ENCODE peak calls at places on chromosomes 13 and 19, in six cellular contexts. C, E, A, Q, G and Z are unnamed samples.

GRCh38 chr19:6739884-6740588 is 556 bp downstream of the TRIP10 start:
- DNase-seq in Q (no peak), G (peak), A (no peak), E (no peak), C (no peak), Z (peak)

GRCh38 chr13:42384265-42384664 is 112.3 kb downstream of the AKAP11 start:
- DNase-seq in E (no peak), Q (no peak), C (no peak), A (no peak), G (no peak), Z (peak)

GRCh38 chr19:54338521-54338920 is 441 bp downstream of the LILRA4 start:
- DNase-seq in E (no peak), G (no peak), C (no peak), A (no peak), Q (no peak), Z (no peak)

GRCh38 chr19:51354742-51355148 is 11.4 kb downstream of the ETFB start:
- DNase-seq in Q (no peak), G (no peak), C (no peak), E (peak), A (no peak), Z (peak)

GRCh38 chr13:106449096-106449495 is 86.4 kb downstream of the EFNB2 start:
- DNase-seq in Q (no peak), A (no peak), G (no peak), E (no peak), C (no peak), Z (no peak)

GRCh38 chr19:13717194-13717643 is 47.1 kb upstream of the MRI1 start:
- DNase-seq in Q (no peak), C (no peak), A (no peak), G (no peak), E (no peak), Z (peak)

GRCh38 chr19:41993612-41994483 is at the start of gene ATP1A3:
- DNase-seq in E (peak), A (no peak), C (peak), Q (no peak), G (peak), Z (peak)

GRCh38 chr13:35716186-35716585 is 239.7 kb upstream of the MAB21L1 start:
- DNase-seq in E (peak), C (no peak), Q (no peak), A (no peak), G (peak), Z (peak)

GRCh38 chr13:86906458-86906857 is 764.7 kb upstream of the SLITRK5 start:
- DNase-seq in A (no peak), C (no peak), E (no peak), G (peak), Q (no peak), Z (peak)

GRCh38 chr19:5057860-5058259 is 88.9 kb downstream of the KDM4B start:
- DNase-seq in E (peak), Q (no peak), G (peak), A (no peak), C (no peak), Z (no peak)

GRCh38 chr19:28710278-28710677 is 502.7 kb downstream of the UQCRFS1 start:
- DNase-seq in E (peak), G (peak), Q (peak), C (peak), A (peak), Z (peak)

GRCh38 chr19:46271488-46272197 is 25.2 kb upstream of the HIF3A start:
- DNase-seq in C (no peak), E (peak), Q (no peak), A (peak), G (peak), Z (no peak)